ENCODE peak calls at places on chromosomes 5 and 9, in nine cellular contexts. R is left kidney; J is Ammon's horn; E is CD8-positive, alpha-beta memory T cell; P is upper lobe of right lung; S is activated CD4-positive, alpha-beta T cell treated with anti-CD3 and anti-CD28 coated beads, Interleukin-2, amount 10 ng/mL, durations not matched to agents 7 days and 5 days; Q is effector memory CD4-positive, alpha-beta T cell; I is hypothalamus; C is astrocyte of the spinal cord. A is an unnamed sample.
A peak's percentile ranks its signal among the peaks of the same experiment; 100 is the strongest.

GRCh38 chr5:38921174-38921573 is 75.4 kb downstream of the OSMR start:
- DNase-seq in R (peak; percentile 63), J (no peak), E (no peak), P (no peak), S (no peak), Q (no peak), I (no peak), C (no peak), A (no peak)

GRCh38 chr9:83065233-83065632 is 2.3 kb upstream of the RASEF start:
- DNase-seq in R (no peak), J (no peak), E (no peak), P (no peak), S (no peak), Q (no peak), I (no peak), C (no peak), A (peak; percentile 26)

GRCh38 chr5:27191786-27192505 is 153.6 kb upstream of the CDH9 start:
- DNase-seq in R (no peak), J (no peak), E (no peak), P (no peak), S (no peak), Q (no peak), I (no peak), C (peak; percentile 45), A (no peak)

GRCh38 chr9:86279839-86280238 is 2.5 kb downstream of the ISCA1 start:
- DNase-seq in R (no peak), J (no peak), E (no peak), P (no peak), S (no peak), Q (no peak), I (no peak), C (no peak), A (no peak)

GRCh38 chr5:138336952-138337684 is 948 bp upstream of the FAM53C start:
- DNase-seq in R (peak; percentile 94), J (peak; percentile 87), E (peak; percentile 85), P (peak; percentile 87), S (peak; percentile 81), Q (peak; percentile 61), I (no peak), C (no peak), A (no peak)

GRCh38 chr5:137453476-137454080 is 45.5 kb downstream of the SPOCK1 start:
- DNase-seq in R (peak; percentile 90), J (no peak), E (no peak), P (no peak), S (peak; percentile 32), Q (no peak), I (no peak), C (peak; percentile 65), A (no peak)

GRCh38 chr9:86902606-86903460 is 44.5 kb downstream of the GAS1 start:
- DNase-seq in R (peak; percentile 97), J (no peak), E (no peak), P (no peak), S (no peak), Q (no peak), I (no peak), C (no peak), A (no peak)

GRCh38 chr5:83767409-83767992 is 46.8 kb upstream of the HAPLN1 start:
- DNase-seq in R (no peak), J (no peak), E (no peak), P (no peak), S (no peak), Q (no peak), I (no peak), C (peak; percentile 52), A (no peak)

GRCh38 chr5:2373631-2374030 is 377.8 kb downstream of the IRX2 start:
- DNase-seq in R (no peak), J (no peak), E (no peak), P (no peak), S (no peak), Q (no peak), I (no peak), C (no peak), A (no peak)

GRCh38 chr5:76926329-76927105 is 26.3 kb upstream of the CRHBP start:
- DNase-seq in R (peak; percentile 49), J (no peak), E (no peak), P (no peak), S (no peak), Q (no peak), I (no peak), C (peak; percentile 22), A (no peak)

GRCh38 chr9:4293293-4293931 is 6.5 kb downstream of the GLIS3 start:
- DNase-seq in R (no peak), J (no peak), E (no peak), P (no peak), S (no peak), Q (no peak), I (no peak), C (peak; percentile 97), A (no peak)

GRCh38 chr5:137666109-137666850 is 69.6 kb downstream of the KLHL3 start:
- DNase-seq in R (no peak), J (no peak), E (peak; percentile 52), P (no peak), S (peak; percentile 73), Q (peak; percentile 7), I (no peak), C (peak; percentile 20), A (peak; percentile 52)

GRCh38 chr5:94709277-94709676 is 90.8 kb downstream of the SLF1 start:
- DNase-seq in R (peak; percentile 21), J (no peak), E (no peak), P (no peak), S (no peak), Q (no peak), I (no peak), C (no peak), A (no peak)

GRCh38 chr9:87119328-87119881 is 172.1 kb upstream of the GAS1 start:
- DNase-seq in R (peak; percentile 60), J (peak; percentile 10), E (no peak), P (no peak), S (no peak), Q (no peak), I (no peak), C (peak; percentile 83), A (no peak)

GRCh38 chr5:159003045-159004030 is 96.4 kb downstream of the EBF1 start:
- DNase-seq in R (peak; percentile 20), J (no peak), E (no peak), P (no peak), S (no peak), Q (no peak), I (no peak), C (peak; percentile 72), A (peak; percentile 61)

GRCh38 chr5:134125195-134126015 is 10.9 kb downstream of the TCF7 start:
- DNase-seq in R (no peak), J (peak; percentile 62), E (no peak), P (no peak), S (no peak), Q (no peak), I (peak; percentile 39), C (peak; percentile 96), A (no peak)

GRCh38 chr5:35838370-35839042 is 18.2 kb upstream of the IL7R start:
- DNase-seq in R (no peak), J (no peak), E (no peak), P (no peak), S (no peak), Q (no peak), I (no peak), C (no peak), A (no peak)

GRCh38 chr5:133523921-133524320 is 88.4 kb downstream of the FSTL4 start:
- DNase-seq in R (no peak), J (no peak), E (no peak), P (no peak), S (no peak), Q (no peak), I (no peak), C (no peak), A (no peak)

GRCh38 chr5:179123491-179124328 is 63.5 kb downstream of the ZNF354C start:
- DNase-seq in R (no peak), J (no peak), E (no peak), P (peak; percentile 46), S (no peak), Q (no peak), I (no peak), C (no peak), A (no peak)

GRCh38 chr9:92295827-92296258 is 2.3 kb upstream of the IARS1 start:
- DNase-seq in R (no peak), J (no peak), E (no peak), P (no peak), S (peak; percentile 14), Q (no peak), I (no peak), C (no peak), A (no peak)

GRCh38 chr5:147101654-147102053 is 133.2 kb upstream of the STK32A start:
- DNase-seq in R (no peak), J (peak; percentile 76), E (no peak), P (no peak), S (no peak), Q (no peak), I (no peak), C (peak; percentile 27), A (no peak)

GRCh38 chr9:14080940-14081621 is 232.9 kb downstream of the NFIB start:
- DNase-seq in R (no peak), J (no peak), E (no peak), P (no peak), S (no peak), Q (no peak), I (no peak), C (peak; percentile 93), A (no peak)

GRCh38 chr5:11377896-11378295 is 526.4 kb downstream of the CTNND2 start:
- DNase-seq in R (no peak), J (no peak), E (no peak), P (no peak), S (no peak), Q (no peak), I (no peak), C (peak; percentile 43), A (no peak)

GRCh38 chr5:116084231-116084630 is 594 bp upstream of the COMMD10 start:
- DNase-seq in R (peak; percentile 76), J (peak; percentile 23), E (peak; percentile 54), P (no peak), S (peak; percentile 41), Q (peak; percentile 2), I (no peak), C (peak; percentile 30), A (peak; percentile 29)

GRCh38 chr9:114652776-114653555 is 4.6 kb downstream of the TEX53 start:
- DNase-seq in R (no peak), J (no peak), E (no peak), P (no peak), S (no peak), Q (no peak), I (no peak), C (no peak), A (no peak)

GRCh38 chr5:80399553-80400239 is 8.2 kb upstream of the ZFYVE16 start:
- DNase-seq in R (no peak), J (no peak), E (no peak), P (no peak), S (no peak), Q (no peak), I (no peak), C (peak; percentile 3), A (no peak)

GRCh38 chr9:114911167-114911821 is 19.1 kb downstream of the TNFSF8 start:
- DNase-seq in R (peak; percentile 73), J (peak; percentile 64), E (no peak), P (no peak), S (no peak), Q (no peak), I (no peak), C (peak; percentile 37), A (no peak)

GRCh38 chr5:112479418-112479817 is 60.3 kb upstream of the EPB41L4A start:
- DNase-seq in R (no peak), J (no peak), E (no peak), P (no peak), S (no peak), Q (no peak), I (no peak), C (peak; percentile 45), A (no peak)

GRCh38 chr9:3977388-3977787 is 322.5 kb downstream of the GLIS3 start:
- DNase-seq in R (peak; percentile 66), J (no peak), E (no peak), P (no peak), S (no peak), Q (no peak), I (no peak), C (no peak), A (no peak)

GRCh38 chr9:96852676-96853075 is 1.6 kb downstream of the ZNF782 start:
- DNase-seq in R (no peak), J (no peak), E (no peak), P (no peak), S (no peak), Q (no peak), I (no peak), C (no peak), A (no peak)

GRCh38 chr9:89606567-89607311 is 1.9 kb downstream of the GADD45G start:
- DNase-seq in R (peak; percentile 73), J (peak; percentile 54), E (no peak), P (peak; percentile 74), S (peak; percentile 22), Q (no peak), I (no peak), C (no peak), A (no peak)